ENCODE peak calls at places on chromosome 9, in six cellular contexts. One of them, this sample, is unnamed.

GRCh38 chr9:98596486-98596885 is 112.2 kb downstream of the GABBR2 start:
- DNase-seq in astrocyte of the spinal cord: no peak
- DNase-seq in keratinocyte: no peak
- DNase-seq in aorta: no peak
- DNase-seq in SK-N-SH: no peak
- DNase-seq in cardiac fibroblast: no peak
- DNase-seq in this sample: no peak

GRCh38 chr9:113621309-113621791 is 157.8 kb downstream of the RGS3 start:
- DNase-seq in keratinocyte: no peak
- DNase-seq in aorta: peak
- DNase-seq in astrocyte of the spinal cord: peak
- DNase-seq in cardiac fibroblast: peak
- DNase-seq in SK-N-SH: no peak
- DNase-seq in this sample: peak

GRCh38 chr9:5052858-5053257 is 67.8 kb downstream of the JAK2 start:
- DNase-seq in cardiac fibroblast: peak
- DNase-seq in SK-N-SH: no peak
- DNase-seq in keratinocyte: no peak
- DNase-seq in aorta: no peak
- DNase-seq in astrocyte of the spinal cord: peak
- DNase-seq in this sample: peak

GRCh38 chr9:105475302-105475701 is 27.5 kb downstream of the FSD1L start:
- DNase-seq in aorta: no peak
- DNase-seq in cardiac fibroblast: peak
- DNase-seq in keratinocyte: no peak
- DNase-seq in SK-N-SH: no peak
- DNase-seq in astrocyte of the spinal cord: peak
- DNase-seq in this sample: peak

GRCh38 chr9:79745752-79746336 is 174.1 kb downstream of the TLE4 start:
- DNase-seq in astrocyte of the spinal cord: no peak
- DNase-seq in cardiac fibroblast: no peak
- DNase-seq in aorta: no peak
- DNase-seq in SK-N-SH: no peak
- DNase-seq in keratinocyte: no peak
- DNase-seq in this sample: no peak

GRCh38 chr9:79001012-79001411 is 570.8 kb upstream of the TLE4 start:
- DNase-seq in keratinocyte: no peak
- DNase-seq in astrocyte of the spinal cord: no peak
- DNase-seq in SK-N-SH: no peak
- DNase-seq in aorta: no peak
- DNase-seq in cardiac fibroblast: no peak
- DNase-seq in this sample: no peak

GRCh38 chr9:33263936-33264472 is 504 bp downstream of the BAG1 start:
- DNase-seq in astrocyte of the spinal cord: peak
- DNase-seq in keratinocyte: no peak
- DNase-seq in cardiac fibroblast: no peak
- DNase-seq in aorta: peak
- DNase-seq in SK-N-SH: peak
- DNase-seq in this sample: no peak

GRCh38 chr9:117644607-117645244 is 59.5 kb upstream of the TLR4 start:
- DNase-seq in SK-N-SH: peak
- DNase-seq in aorta: peak
- DNase-seq in astrocyte of the spinal cord: peak
- DNase-seq in cardiac fibroblast: peak
- DNase-seq in keratinocyte: peak
- DNase-seq in this sample: peak

GRCh38 chr9:91992636-91993035 is 42.6 kb upstream of the ROR2 start:
- DNase-seq in astrocyte of the spinal cord: peak
- DNase-seq in cardiac fibroblast: no peak
- DNase-seq in aorta: no peak
- DNase-seq in SK-N-SH: peak
- DNase-seq in keratinocyte: no peak
- DNase-seq in this sample: no peak

GRCh38 chr9:109907810-109908458 is 127.9 kb downstream of the PALM2AKAP2 start:
- DNase-seq in SK-N-SH: no peak
- DNase-seq in aorta: no peak
- DNase-seq in keratinocyte: no peak
- DNase-seq in cardiac fibroblast: no peak
- DNase-seq in astrocyte of the spinal cord: no peak
- DNase-seq in this sample: no peak

GRCh38 chr9:8284835-8285234 is 485.3 kb upstream of the DMAC1 start:
- DNase-seq in astrocyte of the spinal cord: no peak
- DNase-seq in SK-N-SH: no peak
- DNase-seq in aorta: no peak
- DNase-seq in keratinocyte: no peak
- DNase-seq in cardiac fibroblast: no peak
- DNase-seq in this sample: no peak

GRCh38 chr9:72888032-72888431 is 64.8 kb downstream of the ALDH1A1 start:
- DNase-seq in keratinocyte: no peak
- DNase-seq in astrocyte of the spinal cord: no peak
- DNase-seq in aorta: no peak
- DNase-seq in SK-N-SH: no peak
- DNase-seq in cardiac fibroblast: no peak
- DNase-seq in this sample: no peak

DNA sequence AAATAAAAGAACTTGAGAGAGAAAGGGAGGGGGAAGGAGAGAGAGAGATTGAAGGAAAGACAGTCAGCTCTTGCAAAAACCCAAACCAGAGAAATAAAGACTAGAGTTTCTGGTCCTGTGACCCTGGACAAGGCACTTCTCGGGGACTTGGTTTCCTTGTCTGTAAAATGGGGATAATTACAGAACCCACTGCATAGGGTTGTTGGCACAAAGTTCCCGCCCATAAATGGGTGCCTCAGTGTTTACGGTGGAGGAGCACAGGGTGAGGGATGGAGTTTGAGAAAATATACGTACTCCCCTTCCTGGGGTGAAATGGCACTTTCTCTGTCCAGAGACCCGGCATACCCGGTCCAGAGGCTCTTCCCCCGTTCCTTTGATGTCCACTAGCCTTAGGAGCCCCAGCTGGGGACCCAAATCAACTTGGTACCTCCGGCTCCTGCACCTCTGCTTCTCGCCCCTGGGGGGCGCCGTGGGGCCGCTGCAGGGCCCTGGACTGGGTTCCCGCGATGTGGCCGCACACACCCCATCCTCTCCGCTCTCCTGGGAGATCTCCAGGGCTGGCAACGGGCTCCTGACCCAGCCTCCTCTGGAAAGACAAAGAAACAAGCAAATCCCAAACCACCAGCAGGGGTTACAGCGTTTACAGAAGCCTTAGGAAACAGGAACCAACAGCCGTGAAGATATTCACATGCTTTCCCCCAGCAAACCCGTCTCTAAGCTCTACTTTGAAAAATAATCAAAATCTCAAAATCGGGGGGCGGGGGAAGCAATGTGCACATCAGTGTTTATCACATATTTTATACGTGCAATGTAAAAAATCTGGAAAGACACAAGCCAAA is 26.3 kb downstream of the PTGES start:
- DNase-seq in SK-N-SH: peak
- DNase-seq in astrocyte of the spinal cord: peak
- DNase-seq in keratinocyte: peak
- DNase-seq in cardiac fibroblast: peak
- DNase-seq in aorta: peak
- DNase-seq in this sample: no peak
- H3K4me3 ChIP-seq in SK-N-SH: no peak
- H3K4me3 ChIP-seq in astrocyte of the spinal cord: no peak
- H3K4me3 ChIP-seq in keratinocyte: no peak
- H3K4me3 ChIP-seq in cardiac fibroblast: no peak
- H3K4me3 ChIP-seq in aorta: no peak
- H3K4me3 ChIP-seq in this sample: no peak

GRCh38 chr9:132410642-132411041 is 631 bp downstream of the CFAP77 start:
- DNase-seq in SK-N-SH: peak
- DNase-seq in cardiac fibroblast: no peak
- DNase-seq in astrocyte of the spinal cord: no peak
- DNase-seq in keratinocyte: no peak
- DNase-seq in aorta: no peak
- DNase-seq in this sample: no peak
- H3K4me3 ChIP-seq in SK-N-SH: peak
- H3K4me3 ChIP-seq in cardiac fibroblast: peak
- H3K4me3 ChIP-seq in astrocyte of the spinal cord: no peak
- H3K4me3 ChIP-seq in keratinocyte: no peak
- H3K4me3 ChIP-seq in aorta: peak
- H3K4me3 ChIP-seq in this sample: peak

DNA sequence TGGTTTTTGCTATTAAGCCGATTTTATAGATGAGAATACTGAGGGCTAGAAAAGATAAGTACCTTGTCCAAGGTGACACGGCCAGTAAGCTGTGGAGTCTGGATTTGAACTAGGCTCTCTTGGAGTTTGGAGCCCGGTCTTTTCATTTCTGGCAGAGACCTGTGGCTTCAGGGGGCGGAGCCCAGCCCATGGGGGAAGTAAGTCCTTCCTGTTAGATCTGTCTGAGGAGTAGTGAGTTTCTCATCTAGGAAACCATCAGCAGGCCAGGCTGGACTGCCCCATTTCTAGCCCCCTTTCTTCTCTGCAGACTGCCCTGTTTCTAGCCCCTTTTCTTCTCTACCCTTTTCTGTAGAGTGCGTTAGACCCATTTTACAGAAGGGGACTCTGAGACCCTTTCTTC is 521 bp upstream of the PTGS1 start:
- DNase-seq in cardiac fibroblast: no peak
- DNase-seq in aorta: no peak
- DNase-seq in astrocyte of the spinal cord: no peak
- DNase-seq in SK-N-SH: no peak
- DNase-seq in keratinocyte: no peak
- DNase-seq in this sample: no peak
- H3K4me3 ChIP-seq in cardiac fibroblast: peak
- H3K4me3 ChIP-seq in aorta: no peak
- H3K4me3 ChIP-seq in astrocyte of the spinal cord: no peak
- H3K4me3 ChIP-seq in SK-N-SH: no peak
- H3K4me3 ChIP-seq in keratinocyte: no peak
- H3K4me3 ChIP-seq in this sample: peak

DNA sequence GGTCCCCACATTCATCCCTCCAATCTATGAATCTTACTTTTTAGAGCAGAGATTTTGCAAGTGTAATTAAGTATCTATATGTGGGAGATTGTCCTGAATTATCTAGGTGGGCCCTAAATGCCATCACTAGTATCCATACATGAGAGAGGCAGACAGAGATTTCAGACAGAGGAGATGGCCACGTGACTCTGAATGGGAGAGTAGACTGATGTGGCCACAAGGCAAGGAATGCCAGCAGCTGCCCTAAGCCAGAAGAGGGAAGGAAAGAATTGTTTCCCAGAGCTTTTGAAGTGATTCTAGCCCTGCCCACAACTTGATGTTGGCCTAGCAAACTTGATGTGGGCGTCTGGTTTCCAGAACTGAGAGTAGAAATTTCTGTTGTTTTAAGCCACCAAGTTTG is 90.1 kb upstream of the PCAT7 start:
- DNase-seq in aorta: no peak
- DNase-seq in cardiac fibroblast: no peak
- DNase-seq in astrocyte of the spinal cord: no peak
- DNase-seq in keratinocyte: no peak
- DNase-seq in SK-N-SH: no peak
- DNase-seq in this sample: no peak
- H3K4me3 ChIP-seq in aorta: no peak
- H3K4me3 ChIP-seq in cardiac fibroblast: no peak
- H3K4me3 ChIP-seq in astrocyte of the spinal cord: no peak
- H3K4me3 ChIP-seq in keratinocyte: no peak
- H3K4me3 ChIP-seq in SK-N-SH: no peak
- H3K4me3 ChIP-seq in this sample: no peak

DNA sequence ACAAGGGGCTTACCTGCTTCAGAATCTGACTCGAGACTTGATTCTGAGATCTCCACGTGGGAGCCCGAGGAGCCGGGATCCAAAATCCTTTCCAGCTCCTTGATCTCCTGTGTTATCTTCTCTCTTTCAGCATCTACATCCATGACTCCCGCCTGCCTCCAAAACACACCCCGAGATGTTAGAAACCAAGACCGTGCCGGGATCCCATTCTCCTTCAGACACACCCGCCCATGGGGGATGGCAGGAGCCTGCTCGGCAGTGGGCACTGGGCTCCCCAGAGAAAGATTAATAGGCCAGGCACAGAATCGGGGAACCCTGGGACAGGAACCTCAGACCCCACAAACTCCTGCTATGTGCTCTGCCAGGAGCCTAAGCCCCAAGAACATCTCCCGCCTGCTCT is 1.7 kb downstream of the SNAPC4 start:
- DNase-seq in aorta: no peak
- DNase-seq in keratinocyte: no peak
- DNase-seq in astrocyte of the spinal cord: no peak
- DNase-seq in SK-N-SH: no peak
- DNase-seq in cardiac fibroblast: no peak
- DNase-seq in this sample: no peak
- H3K4me3 ChIP-seq in aorta: no peak
- H3K4me3 ChIP-seq in keratinocyte: no peak
- H3K4me3 ChIP-seq in astrocyte of the spinal cord: no peak
- H3K4me3 ChIP-seq in SK-N-SH: peak
- H3K4me3 ChIP-seq in cardiac fibroblast: no peak
- H3K4me3 ChIP-seq in this sample: peak

GRCh38 chr9:20659474-20659962 is 24.5 kb upstream of the FOCAD start:
- DNase-seq in cardiac fibroblast: no peak
- DNase-seq in aorta: no peak
- DNase-seq in keratinocyte: no peak
- DNase-seq in astrocyte of the spinal cord: no peak
- DNase-seq in SK-N-SH: no peak
- DNase-seq in this sample: no peak
- H3K4me3 ChIP-seq in cardiac fibroblast: peak
- H3K4me3 ChIP-seq in aorta: no peak
- H3K4me3 ChIP-seq in keratinocyte: no peak
- H3K4me3 ChIP-seq in astrocyte of the spinal cord: no peak
- H3K4me3 ChIP-seq in SK-N-SH: no peak
- H3K4me3 ChIP-seq in this sample: no peak

GRCh38 chr9:129775443-129775842 is 22.6 kb upstream of the PTGES start:
- DNase-seq in aorta: no peak
- DNase-seq in SK-N-SH: peak
- DNase-seq in astrocyte of the spinal cord: no peak
- DNase-seq in cardiac fibroblast: no peak
- DNase-seq in keratinocyte: no peak
- DNase-seq in this sample: no peak

GRCh38 chr9:129778469-129778868 is 24.5 kb upstream of the TOR1B start:
- DNase-seq in keratinocyte: no peak
- DNase-seq in astrocyte of the spinal cord: no peak
- DNase-seq in cardiac fibroblast: no peak
- DNase-seq in aorta: no peak
- DNase-seq in SK-N-SH: no peak
- DNase-seq in this sample: no peak

GRCh38 chr9:129776566-129776937 is 23.7 kb upstream of the PTGES start:
- DNase-seq in keratinocyte: no peak
- DNase-seq in astrocyte of the spinal cord: no peak
- DNase-seq in aorta: no peak
- DNase-seq in SK-N-SH: no peak
- DNase-seq in cardiac fibroblast: peak
- DNase-seq in this sample: no peak

GRCh38 chr9:129777769-129778130 is 24.9 kb upstream of the PTGES start:
- DNase-seq in astrocyte of the spinal cord: no peak
- DNase-seq in keratinocyte: no peak
- DNase-seq in SK-N-SH: no peak
- DNase-seq in aorta: no peak
- DNase-seq in cardiac fibroblast: no peak
- DNase-seq in this sample: no peak

GRCh38 chr9:129776938-129777768 is 24.3 kb upstream of the PTGES start:
- DNase-seq in astrocyte of the spinal cord: peak
- DNase-seq in aorta: peak
- DNase-seq in cardiac fibroblast: peak
- DNase-seq in keratinocyte: peak
- DNase-seq in SK-N-SH: peak
- DNase-seq in this sample: peak
- H3K4me3 ChIP-seq in astrocyte of the spinal cord: no peak
- H3K4me3 ChIP-seq in aorta: no peak
- H3K4me3 ChIP-seq in cardiac fibroblast: no peak
- H3K4me3 ChIP-seq in keratinocyte: no peak
- H3K4me3 ChIP-seq in SK-N-SH: no peak
- H3K4me3 ChIP-seq in this sample: no peak

This sample was measured in skeletal muscle cell.